ENCODE peak calls at places on chromosomes 3 and 15, in six cellular contexts. H, Y, W, N, B and D are unnamed samples. For H3K27me3, the result is how much of the 10 kb centered on the place peaks cover.

GRCh38 chr3:97559398-97559797 is 205.2 kb upstream of the ARL6 start:
- DNase-seq in H (no peak), N (no peak), B (no peak), Y (no peak), W (no peak), D (no peak)

GRCh38 chr3:114498779-114499370 is 205.0 kb downstream of the TIGIT start:
- DNase-seq in W (no peak), Y (no peak), N (no peak), H (no peak), B (peak), D (peak)

GRCh38 chr3:151460774-151461450 is at the start of gene IGSF10:
- DNase-seq in H (no peak), B (no peak), Y (no peak), N (no peak), W (no peak), D (no peak)

GRCh38 chr3:196186661-196187573 is 24.3 kb downstream of the ZDHHC19 start:
- DNase-seq in B (no peak), H (peak), N (no peak), W (peak), Y (peak), D (no peak)

GRCh38 chr3:131526801-131527347 is 24.1 kb upstream of the MRPL3 start:
- DNase-seq in Y (peak), W (no peak), N (no peak), H (peak), B (peak), D (no peak)

GRCh38 chr3:25582242-25582641 is 82.5 kb downstream of the TOP2B start:
- DNase-seq in N (no peak), Y (no peak), W (no peak), B (peak), H (no peak), D (no peak)

GRCh38 chr3:117681619-117682018 is 972.0 kb downstream of the TUSC7 start:
- DNase-seq in H (no peak), B (no peak), N (no peak), W (no peak), Y (no peak), D (no peak)

GRCh38 chr15:51195459-51195858 is 100.8 kb upstream of the TNFAIP8L3 start:
- DNase-seq in H (no peak), W (no peak), Y (no peak), N (no peak), B (no peak), D (no peak)

GRCh38 chr3:24829011-24829581 is 334.4 kb upstream of the THRB start:
- DNase-seq in N (no peak), H (no peak), B (no peak), Y (no peak), W (peak), D (no peak)

GRCh38 chr15:91849749-91850161 is 3.8 kb upstream of the SLCO3A1 start:
- DNase-seq in Y (no peak), N (no peak), H (no peak), W (no peak), B (no peak), D (no peak)

GRCh38 chr15:45454825-45455224 is 67.7 kb downstream of the SLC30A4 start:
- DNase-seq in W (no peak), B (peak), N (no peak), H (peak), Y (no peak), D (peak)

GRCh38 chr3:180026997-180027396 is 9.7 kb downstream of the PEX5L start:
- DNase-seq in Y (no peak), B (no peak), H (no peak), W (no peak), N (no peak), D (no peak)

GRCh38 chr3:14829811-14830210 is 11.0 kb downstream of the FGD5 start:
- DNase-seq in W (no peak), H (no peak), N (no peak), Y (no peak), B (no peak), D (no peak)

GRCh38 chr3:128496602-128497304 is 3.8 kb upstream of the GATA2 start:
- DNase-seq in B (no peak), Y (no peak), W (no peak), N (no peak), H (no peak), D (no peak)

GRCh38 chr3:63056932-63057331 is 181.7 kb upstream of the CADPS start:
- DNase-seq in W (no peak), B (no peak), H (no peak), Y (no peak), N (no peak), D (no peak)

GRCh38 chr15:85354432-85354831 is 26.0 kb upstream of the AKAP13 start:
- DNase-seq in Y (no peak), B (no peak), W (no peak), H (no peak), N (no peak), D (peak)

GRCh38 chr3:181823716-181824115 is 112.0 kb downstream of the SOX2 start:
- DNase-seq in B (no peak), H (no peak), W (no peak), Y (no peak), N (no peak), D (no peak)

GRCh38 chr15:56356616-56357015 is 8.6 kb upstream of the TEX9 start:
- DNase-seq in Y (no peak), W (no peak), H (peak), B (no peak), N (no peak), D (no peak)

GRCh38 chr15:100818927-100819326 is 60.7 kb upstream of the ALDH1A3 start:
- DNase-seq in H (no peak), N (no peak), W (no peak), Y (no peak), B (no peak), D (no peak)

GRCh38 chr3:24521306-24522154 is 26.9 kb upstream of the THRB start:
- DNase-seq in W (peak), H (no peak), B (peak), N (no peak), Y (no peak), D (no peak)

GRCh38 chr3:18645603-18646002 is 220.5 kb upstream of the SATB1 start:
- DNase-seq in W (no peak), N (no peak), Y (no peak), H (no peak), B (no peak), D (no peak)

GRCh38 chr15:22895465-22896190 is 57.2 kb downstream of the NIPA2 start:
- DNase-seq in H (no peak), W (no peak), N (peak), B (peak), Y (no peak), D (peak)

GRCh38 chr15:59191855-59192237 is 14.8 kb upstream of the LDHAL6B start:
- DNase-seq in H (no peak), W (no peak), B (peak), Y (no peak), N (no peak), D (peak)

GRCh38 chr3:47752716-47753115 is 29.0 kb downstream of the SMARCC1 start:
- DNase-seq in H (no peak), N (no peak), W (no peak), Y (no peak), B (no peak), D (no peak)

GRCh38 chr15:99578809-99579208 is 13.0 kb downstream of the MEF2A start:
- DNase-seq in N (no peak), H (no peak), B (no peak), Y (no peak), W (no peak), D (no peak)

GRCh38 chr3:102129774-102130608 is 280.7 kb downstream of the NFKBIZ start:
- DNase-seq in N (peak), B (no peak), H (no peak), Y (no peak), W (no peak), D (peak)

GRCh38 chr3:119401502-119402440 is 61.6 kb downstream of the TMEM39A start:
- DNase-seq in N (no peak), W (no peak), H (peak), Y (no peak), B (no peak), D (no peak)

GRCh38 chr3:32410367-32411246 is 19.0 kb downstream of the CMTM7 start:
- DNase-seq in B (no peak), N (no peak), H (no peak), W (no peak), Y (no peak), D (no peak)

GRCh38 chr3:25412269-25412668 is 15.8 kb upstream of the RARB start:
- DNase-seq in H (no peak), Y (no peak), N (no peak), W (no peak), B (no peak), D (no peak)

GRCh38 chr3:157376596-157377300 is 59.9 kb upstream of the PTX3 start:
- DNase-seq in H (no peak), B (no peak), W (no peak), N (no peak), Y (no peak), D (no peak)

GRCh38 chr3:29186131-29186599 is 94.7 kb upstream of the RBMS3 start:
- DNase-seq in W (no peak), N (no peak), H (no peak), Y (no peak), B (no peak), D (peak)

GRCh38 chr3:72336821-72337479 is 511.3 kb downstream of the SHQ1 start:
- DNase-seq in Y (peak), H (no peak), N (no peak), W (no peak), B (peak), D (no peak)

GRCh38 chr3:24985631-24986030 is 442.4 kb upstream of the RARB start:
- DNase-seq in W (no peak), Y (no peak), B (no peak), N (no peak), H (no peak), D (no peak)

GRCh38 chr3:45666729-45667440 is 22.3 kb upstream of the SACM1L start:
- DNase-seq in H (no peak), Y (no peak), B (no peak), W (no peak), N (no peak), D (no peak)

GRCh38 chr3:122247087-122247824 is 63.8 kb downstream of the CASR start:
- DNase-seq in B (no peak), W (no peak), Y (no peak), N (no peak), H (no peak), D (no peak)

GRCh38 chr3:66962624-66963023 is 35.5 kb upstream of the KBTBD8 start:
- DNase-seq in N (no peak), H (no peak), B (no peak), Y (no peak), W (no peak), D (no peak)

GRCh38 chr15:29094711-29095110 is 174.9 kb downstream of the NSMCE3 start:
- DNase-seq in N (no peak), W (no peak), B (peak), Y (no peak), H (no peak), D (no peak)

DNA sequence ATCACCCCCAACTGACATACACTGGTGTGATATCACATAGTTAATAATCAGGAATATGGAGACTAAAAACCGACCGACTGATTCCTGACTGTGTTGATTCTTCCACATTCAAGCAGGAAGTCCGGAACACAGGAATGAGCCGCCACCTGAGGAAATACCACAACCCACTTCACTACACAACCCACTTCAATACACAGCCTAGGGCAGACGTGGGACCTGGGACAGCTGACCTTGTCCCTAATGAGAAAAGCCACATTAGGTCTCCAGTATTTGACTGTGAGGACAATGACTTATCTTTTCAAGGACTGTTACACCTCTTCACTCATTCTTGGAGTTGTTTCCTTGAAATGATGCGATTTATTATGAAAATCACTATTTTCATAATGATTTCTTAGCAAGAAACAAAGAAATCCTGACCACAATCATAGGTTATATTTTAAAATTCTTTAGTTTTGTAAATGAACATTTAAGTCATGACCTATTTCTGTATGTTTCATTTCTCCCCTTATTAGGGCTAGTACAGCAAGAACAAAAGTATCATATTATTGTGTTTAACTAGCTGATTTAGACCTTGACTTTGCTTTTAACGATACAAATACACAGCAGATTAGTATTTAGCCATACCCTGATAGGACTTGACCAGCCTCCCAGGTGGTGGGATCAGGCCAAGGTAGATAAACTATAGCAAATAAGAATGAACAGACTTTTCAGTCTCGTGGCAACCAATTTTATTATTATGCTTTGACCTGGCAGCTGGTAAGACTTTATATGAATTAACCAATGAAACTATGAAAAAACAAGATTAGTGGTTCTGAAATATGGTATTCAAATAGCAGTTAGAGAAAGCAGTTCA is 6.1 kb downstream of the RAB27A start:
- DNase-seq in B (no peak), H (no peak), Y (no peak), W (no peak), N (no peak), D (no peak)
- H3K4me3 ChIP-seq in B (no peak), H (no peak), Y (no peak), W (no peak), N (no peak), D (no peak)

DNA sequence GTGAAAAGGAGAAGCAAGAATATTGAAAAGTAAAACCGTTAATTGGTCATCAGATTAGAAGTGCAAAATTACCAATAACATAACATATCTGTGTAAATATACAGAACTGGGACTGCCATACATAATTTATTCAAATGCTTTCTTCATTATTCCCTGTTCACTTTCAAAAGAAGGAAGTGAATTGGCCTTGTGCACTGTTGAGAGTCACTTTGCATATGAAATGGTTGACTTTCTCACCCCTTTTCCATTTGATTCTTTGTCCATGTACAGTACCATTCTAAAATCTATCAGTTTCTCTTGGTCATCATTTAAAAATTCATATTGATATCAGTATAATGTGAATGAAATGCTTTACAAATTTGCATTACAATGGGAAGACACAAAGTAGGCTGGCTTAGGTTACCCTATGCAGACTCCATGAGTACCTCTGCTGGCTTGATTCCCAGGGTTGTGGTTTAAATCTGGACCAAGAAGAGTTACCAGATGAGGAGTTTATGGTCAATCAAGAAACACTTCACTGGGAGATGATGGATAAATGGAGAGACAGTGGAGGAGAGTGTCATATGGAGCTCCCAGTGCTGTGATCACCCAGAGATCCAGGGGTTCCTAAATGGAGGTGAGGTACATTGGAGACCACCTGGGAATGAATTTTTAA is 210.9 kb upstream of the TOPAZ1 start:
- DNase-seq in H (no peak), Y (no peak), W (no peak), N (no peak), B (no peak), D (no peak)
- H3K27me3 ChIP-seq in H (under half), Y (under half), W (under half), N (under half), B (under half), D (under half)

DNA sequence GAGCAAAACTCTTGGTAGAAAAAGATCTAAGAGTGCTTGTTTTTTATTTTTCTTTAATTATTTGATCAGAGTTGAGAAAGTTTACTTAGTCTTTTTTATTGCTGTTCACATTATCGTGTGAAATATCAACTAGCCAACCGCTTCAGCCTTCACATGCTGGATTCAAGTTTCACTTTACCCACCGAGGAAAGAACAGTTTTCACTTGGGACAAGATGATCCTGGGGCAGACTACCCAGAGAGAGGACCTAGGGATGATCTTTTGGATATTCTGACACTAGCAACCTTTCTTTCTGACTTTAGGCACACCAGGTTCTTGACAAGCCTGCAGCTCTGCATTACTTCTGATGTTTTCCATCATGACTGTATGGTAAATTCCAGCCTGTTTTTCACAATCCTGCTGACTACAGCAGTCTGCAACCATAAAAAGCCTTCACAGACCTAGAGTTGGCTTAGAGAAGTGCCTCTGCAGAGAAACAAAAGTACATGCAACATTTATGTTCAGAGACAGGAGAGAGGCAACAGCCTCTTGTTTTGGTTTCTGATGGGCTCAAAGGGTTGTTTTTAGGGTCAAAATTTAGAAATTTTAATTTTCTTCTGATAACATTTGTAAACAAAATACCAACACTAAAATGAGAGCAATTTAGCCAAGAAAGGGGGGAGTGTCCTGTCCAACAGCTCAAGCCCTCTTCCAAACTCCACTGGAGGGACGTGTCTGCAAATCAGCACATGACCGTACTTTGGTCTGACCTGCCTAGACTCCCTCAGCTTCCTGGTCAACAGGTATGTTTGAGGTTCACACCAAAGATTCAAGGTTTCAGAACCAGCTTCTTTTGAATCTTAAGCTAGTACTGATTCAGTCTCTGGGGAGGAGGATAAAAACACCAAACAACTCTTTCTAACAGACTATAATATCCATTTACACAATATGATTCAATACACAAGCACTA is 861 bp downstream of the ABI3BP start:
- DNase-seq in W (no peak), B (no peak), H (no peak), Y (no peak), N (no peak), D (no peak)
- H3K4me3 ChIP-seq in W (no peak), B (no peak), H (no peak), Y (no peak), N (no peak), D (peak)

GRCh38 chr3:37504583-37505357 is 330.4 kb upstream of the LRRFIP2 start:
- DNase-seq in B (no peak), Y (no peak), H (no peak), W (no peak), N (no peak), D (no peak)

GRCh38 chr3:37501906-37502305 is 327.5 kb upstream of the LRRFIP2 start:
- DNase-seq in W (no peak), H (no peak), B (no peak), Y (no peak), N (no peak), D (no peak)

GRCh38 chr3:37506968-37507535 is 332.7 kb upstream of the LRRFIP2 start:
- DNase-seq in W (no peak), Y (no peak), N (no peak), H (no peak), B (no peak), D (no peak)

GRCh38 chr3:37509069-37509468 is 334.7 kb upstream of the LRRFIP2 start:
- DNase-seq in B (no peak), Y (no peak), W (no peak), H (no peak), N (no peak), D (no peak)

GRCh38 chr3:37505415-37505814 is 331.0 kb upstream of the LRRFIP2 start:
- DNase-seq in B (no peak), Y (no peak), N (no peak), H (no peak), W (no peak), D (no peak)
- H3K27me3 ChIP-seq in B (under half), Y (under half), N (under half), H (under half), W (under half), D (under half)